ENCODE peak calls at places on chromosomes 12 and 14, in four cellular contexts. A is GM12878, P is HepG2, Y is K562. B is an unnamed sample.

GRCh38 chr12:91381309-91381804 is 198.7 kb upstream of the DCN start:
- DNase-seq in A (peak), P (no peak), Y (no peak), B (peak)

GRCh38 chr12:85951823-85952222 is 77.7 kb downstream of the NTS start:
- DNase-seq in A (no peak), Y (no peak), P (no peak), B (no peak)

GRCh38 chr14:100051543-100051942 is 13.7 kb upstream of the EVL start:
- DNase-seq in P (no peak), A (no peak), Y (no peak), B (no peak)

GRCh38 chr12:103852498-103852992 is 11.5 kb upstream of the NT5DC3 start:
- DNase-seq in A (no peak), Y (no peak), P (peak), B (no peak)

GRCh38 chr14:102731871-102732800 is 45.1 kb upstream of the TRAF3 start:
- DNase-seq in A (no peak), Y (no peak), P (no peak), B (no peak)

GRCh38 chr14:67674139-67674479 is 323 bp downstream of the VTI1B start:
- DNase-seq in A (no peak), Y (peak), P (peak), B (peak)

GRCh38 chr12:49482095-49483051 is 56.5 kb upstream of the KCNH3 start:
- DNase-seq in Y (no peak), P (peak), A (no peak), B (no peak)

GRCh38 chr12:59624732-59625455 is 29.1 kb downstream of the SLC16A7 start:
- DNase-seq in A (no peak), P (no peak), Y (no peak), B (no peak)

GRCh38 chr14:81066672-81067071 is 111.3 kb downstream of the TSHR start:
- DNase-seq in Y (no peak), P (no peak), A (no peak), B (no peak)

GRCh38 chr14:92253381-92253894 is 69.5 kb upstream of the SLC24A4 start:
- DNase-seq in Y (no peak), A (no peak), P (no peak), B (no peak)

GRCh38 chr12:81668475-81668874 is 90.7 kb downstream of the PPFIA2 start:
- DNase-seq in Y (no peak), P (no peak), A (no peak), B (no peak)

GRCh38 chr12:107610030-107610859 is 75.4 kb upstream of the PWP1 start:
- DNase-seq in A (no peak), Y (peak), P (peak), B (peak)

GRCh38 chr12:85155791-85156190 is 119.6 kb downstream of the LRRIQ1 start:
- DNase-seq in P (peak), A (no peak), Y (no peak), B (peak)

GRCh38 chr12:91055976-91056375 is 1.8 kb downstream of the KERA start:
- DNase-seq in P (no peak), A (no peak), Y (no peak), B (no peak)

GRCh38 chr12:30822385-30823139 is 67.8 kb upstream of the CAPRIN2 start:
- DNase-seq in A (no peak), Y (no peak), P (no peak), B (no peak)

GRCh38 chr12:4346931-4347330 is 25.9 kb downstream of the TIGAR start:
- DNase-seq in A (no peak), P (no peak), Y (no peak), B (no peak)

GRCh38 chr14:40983604-40984003 is 623.1 kb upstream of the LRFN5 start:
- DNase-seq in A (no peak), Y (no peak), P (no peak), B (no peak)

GRCh38 chr14:72416892-72417291 is 477.0 kb downstream of the DPF3 start:
- DNase-seq in P (peak), Y (no peak), A (peak), B (no peak)

DNA sequence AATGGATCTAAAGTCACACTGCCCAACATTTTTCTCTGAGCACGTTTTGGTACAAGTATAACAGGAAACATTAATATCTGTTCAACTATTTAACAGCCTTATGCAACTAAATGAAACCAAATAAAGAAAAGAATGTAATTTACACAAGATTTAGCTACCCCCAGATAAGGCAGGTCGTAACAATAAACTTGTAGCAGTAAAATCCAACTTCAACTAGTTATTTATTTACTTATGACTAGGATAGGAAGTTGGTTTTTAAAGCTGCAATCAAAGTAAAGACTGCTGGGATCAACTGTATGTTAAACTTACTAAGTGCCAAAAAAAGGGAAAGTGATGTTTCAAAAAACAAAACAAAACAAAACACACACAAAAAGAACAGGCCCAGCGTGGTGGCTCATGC is 30.9 kb downstream of the FERMT2 start:
- DNase-seq in P (no peak), A (no peak), Y (no peak), B (no peak)
- TF ChIP-seq TARDBP in P (no peak), A (no peak), Y (no peak), B (no peak)

GRCh38 chr14:45698462-45699134 is 445.6 kb upstream of the MIS18BP1 start:
- DNase-seq in A (no peak), Y (no peak), P (no peak), B (no peak)
- TF ChIP-seq TARDBP in A (no peak), Y (no peak), P (no peak), B (no peak)

GRCh38 chr12:1532796-1533195 is 61.6 kb downstream of the FBXL14 start:
- DNase-seq in A (no peak), P (no peak), Y (no peak), B (no peak)

GRCh38 chr12:1533205-1533601 is 61.2 kb downstream of the FBXL14 start:
- DNase-seq in Y (peak), A (peak), P (no peak), B (no peak)

GRCh38 chr12:1532367-1532752 is 62.0 kb downstream of the FBXL14 start:
- DNase-seq in Y (no peak), A (no peak), P (no peak), B (no peak)

GRCh38 chr12:1534708-1535107 is 59.7 kb downstream of the FBXL14 start:
- DNase-seq in P (no peak), Y (no peak), A (peak), B (no peak)

GRCh38 chr12:1533602-1534304 is 60.6 kb downstream of the FBXL14 start:
- DNase-seq in P (no peak), A (peak), Y (no peak), B (no peak)
- TF ChIP-seq TARDBP in P (no peak), A (no peak), Y (no peak), B (no peak)

GRCh38 chr12:55724940-55725309 is 3.9 kb downstream of the CD63 start:
- DNase-seq in Y (no peak), P (no peak), A (no peak), B (no peak)
- TF ChIP-seq TARDBP in Y (no peak), P (no peak), A (no peak), B (no peak)

DNA sequence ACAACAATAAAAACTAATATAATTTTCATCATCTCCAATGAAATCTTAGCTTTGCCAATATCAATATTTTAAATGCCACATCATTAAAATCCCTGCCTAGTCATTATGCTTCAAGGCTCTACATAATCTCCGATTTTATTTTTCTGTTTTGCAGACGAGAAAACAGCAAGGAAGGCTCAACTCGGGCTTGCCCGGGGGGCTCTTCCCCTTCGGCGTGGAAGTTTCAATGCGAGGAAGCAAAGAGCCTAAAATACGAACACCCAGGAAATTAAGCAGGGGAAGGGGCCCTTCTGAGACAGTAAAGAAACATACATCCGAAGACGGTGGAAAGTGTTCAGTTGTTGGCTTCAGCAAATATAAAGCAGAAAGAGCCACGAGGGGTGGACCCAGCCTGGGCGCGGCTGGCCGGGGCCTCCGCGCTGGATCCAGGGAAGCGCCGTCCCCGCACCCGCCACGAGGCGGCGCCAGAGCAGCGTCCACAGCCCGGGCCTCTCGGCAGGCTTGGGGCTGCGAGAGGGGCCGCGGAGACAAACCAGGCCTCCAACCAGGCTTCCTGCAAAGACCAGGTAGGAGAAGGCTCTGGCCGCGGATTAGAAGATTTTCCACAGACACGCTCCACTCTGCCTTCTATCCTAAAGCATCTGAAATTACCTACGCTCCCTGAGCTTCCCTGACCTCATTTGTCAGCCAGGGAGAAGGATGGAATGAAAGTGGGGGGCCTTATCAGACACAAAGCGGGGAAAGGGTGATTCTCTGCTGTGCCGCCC is 77.2 kb downstream of the SERPINA3 start:
- DNase-seq in A (no peak), Y (peak), P (no peak), B (peak)
- TF ChIP-seq TARDBP in A (no peak), Y (no peak), P (no peak), B (no peak)

DNA sequence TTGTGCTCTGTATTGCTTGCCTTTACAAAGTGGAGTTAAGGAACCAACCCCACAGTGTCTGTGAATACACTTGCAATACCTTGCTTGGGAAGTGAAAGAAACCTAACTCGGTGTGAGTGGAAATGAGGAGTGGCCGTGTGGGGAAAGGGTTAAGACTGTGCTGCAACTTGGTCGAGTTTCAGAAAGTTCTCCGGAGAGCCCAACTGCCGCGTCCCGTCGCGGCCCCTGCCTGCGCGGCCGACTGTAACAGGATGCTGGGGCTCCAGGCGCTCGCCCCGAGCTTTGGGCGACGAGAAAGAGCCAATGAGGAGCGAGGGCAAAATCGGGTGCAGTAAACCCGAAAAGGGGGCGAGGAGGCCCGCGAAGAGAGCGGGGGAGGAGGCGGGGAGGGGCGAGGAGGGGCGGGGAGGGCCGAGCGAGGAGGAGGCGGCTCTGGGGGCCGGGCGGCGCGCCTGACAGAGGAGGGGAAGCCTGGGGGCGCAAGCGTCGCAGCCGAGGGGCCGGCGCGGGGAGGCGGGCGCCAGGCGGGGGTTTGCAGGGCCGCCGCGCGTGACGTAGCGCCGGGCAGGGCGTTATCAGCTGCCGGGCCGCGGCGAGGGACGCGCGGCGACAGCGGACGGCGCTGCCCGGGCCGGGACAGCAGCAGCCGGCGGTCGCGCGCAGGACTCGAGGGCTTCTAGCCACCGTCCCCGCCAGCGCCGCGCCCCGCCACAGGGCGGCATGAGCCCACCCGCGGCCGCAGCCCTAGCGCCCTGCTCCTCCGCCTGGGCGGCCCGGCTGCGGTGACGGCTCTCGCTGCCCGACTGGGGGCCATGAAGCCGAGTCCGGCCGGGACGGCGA is at the start of gene DACT1:
- DNase-seq in Y (peak), A (no peak), P (no peak), B (peak)
- TF ChIP-seq TARDBP in Y (no peak), A (no peak), P (no peak), B (no peak)

GRCh38 chr12:42730286-42730685 is 140.7 kb upstream of the PRICKLE1 start:
- DNase-seq in Y (no peak), P (no peak), A (no peak), B (no peak)
- TF ChIP-seq TARDBP in Y (no peak), P (no peak), A (no peak), B (no peak)

DNA sequence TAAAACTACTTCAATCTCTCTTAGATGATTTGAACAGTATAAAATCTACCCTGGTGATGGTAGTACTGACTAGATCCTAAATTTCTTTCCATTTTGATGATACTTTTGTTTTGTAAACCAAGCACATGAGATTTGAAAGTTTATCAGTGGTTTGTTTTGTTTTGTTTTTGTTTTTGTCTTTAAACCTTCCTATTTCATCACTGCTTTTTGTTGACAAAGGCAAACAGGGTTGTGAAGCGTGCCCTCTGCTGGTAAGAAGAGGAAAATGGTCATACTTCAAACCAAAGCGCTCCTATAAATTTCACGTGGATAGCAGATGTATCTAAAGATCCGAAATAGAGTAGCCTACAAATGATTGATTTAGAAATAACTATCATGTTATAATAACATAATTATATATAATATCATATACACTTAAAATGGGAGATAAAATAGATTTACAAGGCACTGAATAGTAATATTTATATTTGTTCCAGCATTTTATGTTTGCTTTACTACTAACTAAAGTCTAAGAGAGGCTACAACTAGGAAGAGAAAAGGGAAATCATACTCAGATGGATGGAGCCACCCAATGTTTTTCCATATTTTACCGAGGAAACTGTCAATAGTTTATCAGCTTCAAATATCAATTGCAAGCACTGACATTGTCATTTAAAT is 254.0 kb upstream of the USP15 start:
- DNase-seq in P (peak), A (no peak), Y (peak), B (peak)
- TF ChIP-seq TARDBP in P (no peak), A (no peak), Y (no peak), B (no peak)